ENCODE peak calls at places on chromosomes 5 and 9, in ten cellular contexts. D, A, G, N, B, I, U, J, O and W are unnamed samples.

GRCh38 chr5:96821260-96821916 is 13.6 kb upstream of the ERAP1 start:
- DNase-seq in O (peak; percentile 16), D (no peak), J (no peak), G (no peak), U (no peak), B (no peak), A (peak; percentile 24), N (no peak), I (peak; percentile 16), W (no peak)

GRCh38 chr5:131357739-131358561 is 94.1 kb downstream of the CDC42SE2 start:
- DNase-seq in I (no peak), N (no peak), B (no peak), D (no peak), O (no peak), G (no peak), A (no peak), J (no peak), U (no peak), W (no peak)

GRCh38 chr5:130077007-130077406 is 172.7 kb downstream of the CHSY3 start:
- DNase-seq in O (no peak), J (no peak), G (no peak), A (no peak), U (no peak), D (no peak), B (no peak), I (no peak), N (no peak), W (no peak)

GRCh38 chr5:17691781-17692180 is 57.5 kb downstream of the TAF11L14 start:
- DNase-seq in G (no peak), I (no peak), B (no peak), A (no peak), O (no peak), U (no peak), N (no peak), D (no peak), J (no peak), W (no peak)

GRCh38 chr9:38010918-38011704 is 57.9 kb downstream of the SHB start:
- DNase-seq in I (no peak), D (no peak), J (no peak), U (no peak), B (no peak), G (no peak), A (no peak), O (no peak), N (no peak), W (no peak)

GRCh38 chr5:147791181-147791580 is 8.7 kb upstream of the JAKMIP2 start:
- DNase-seq in A (no peak), B (no peak), O (no peak), G (no peak), J (no peak), N (no peak), D (no peak), I (no peak), U (no peak), W (no peak)

GRCh38 chr9:69758001-69758730 is 1.6 kb downstream of the PTAR1 start:
- DNase-seq in N (no peak), I (peak; percentile 46), U (no peak), B (no peak), G (no peak), J (no peak), A (no peak), O (peak; percentile 76), D (no peak), W (no peak)

GRCh38 chr9:123652416-123652815 is 277.5 kb downstream of the DENND1A start:
- DNase-seq in D (no peak), O (no peak), U (no peak), N (no peak), G (no peak), I (no peak), A (no peak), J (no peak), B (no peak), W (no peak)

GRCh38 chr5:142527234-142527633 is 158.7 kb downstream of the FGF1 start:
- DNase-seq in J (no peak), I (no peak), U (no peak), O (no peak), G (no peak), A (no peak), N (no peak), B (no peak), D (no peak), W (no peak)

GRCh38 chr5:120532835-120533234 is 68.7 kb downstream of the PRR16 start:
- DNase-seq in B (no peak), J (no peak), A (no peak), U (peak; percentile 66), N (no peak), O (no peak), D (no peak), I (no peak), G (no peak), W (no peak)

GRCh38 chr5:169258372-169259000 is 42.5 kb downstream of the SLIT3 start:
- DNase-seq in J (no peak), N (peak; percentile 47), G (no peak), D (no peak), I (no peak), B (no peak), A (no peak), U (no peak), O (peak; percentile 80), W (no peak)

GRCh38 chr9:85067792-85068191 is 398.3 kb downstream of the NTRK2 start:
- DNase-seq in J (no peak), O (no peak), A (no peak), I (no peak), N (no peak), D (no peak), B (no peak), G (no peak), U (no peak), W (no peak)

GRCh38 chr9:129109504-129109903 is 1.1 kb downstream of the CRAT start:
- DNase-seq in U (peak; percentile 45), D (peak; percentile 50), O (no peak), B (peak; percentile 65), N (no peak), J (no peak), G (no peak), A (peak; percentile 21), I (no peak), W (peak; percentile 42)

GRCh38 chr5:56414056-56414455 is 180.9 kb upstream of the ANKRD55 start:
- DNase-seq in J (no peak), N (no peak), D (no peak), A (no peak), U (no peak), B (no peak), O (no peak), I (no peak), G (no peak), W (no peak)

DNA sequence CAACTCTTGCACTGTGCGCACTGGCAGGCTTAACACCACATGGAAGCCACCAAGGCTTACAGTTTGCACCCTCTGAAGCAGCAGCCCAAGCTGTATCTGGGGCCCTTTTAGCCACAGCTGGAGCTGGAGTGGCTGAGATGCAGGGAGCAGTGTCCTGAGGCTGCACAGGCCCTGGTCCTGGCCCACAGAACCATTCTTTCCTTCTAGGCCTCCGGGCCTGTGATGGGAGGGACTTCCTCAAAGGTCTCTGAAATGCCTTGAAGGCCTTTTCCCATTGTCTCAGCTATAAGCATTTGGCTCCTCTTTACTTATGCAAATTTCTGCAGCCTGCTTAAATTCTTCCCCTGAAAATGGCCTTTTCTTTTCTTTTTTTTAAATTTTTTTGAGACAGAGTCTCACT is 104.4 kb upstream of the CPLX2 start:
- DNase-seq in D (no peak), U (no peak), B (no peak), N (no peak), O (no peak), J (no peak), I (no peak), G (no peak), A (no peak), W (no peak)
- TF ChIP-seq CTCF in D (no peak), U (no peak), B (no peak), N (no peak), O (no peak), J (no peak), I (no peak), G (no peak), A (no peak), W (no peak)

DNA sequence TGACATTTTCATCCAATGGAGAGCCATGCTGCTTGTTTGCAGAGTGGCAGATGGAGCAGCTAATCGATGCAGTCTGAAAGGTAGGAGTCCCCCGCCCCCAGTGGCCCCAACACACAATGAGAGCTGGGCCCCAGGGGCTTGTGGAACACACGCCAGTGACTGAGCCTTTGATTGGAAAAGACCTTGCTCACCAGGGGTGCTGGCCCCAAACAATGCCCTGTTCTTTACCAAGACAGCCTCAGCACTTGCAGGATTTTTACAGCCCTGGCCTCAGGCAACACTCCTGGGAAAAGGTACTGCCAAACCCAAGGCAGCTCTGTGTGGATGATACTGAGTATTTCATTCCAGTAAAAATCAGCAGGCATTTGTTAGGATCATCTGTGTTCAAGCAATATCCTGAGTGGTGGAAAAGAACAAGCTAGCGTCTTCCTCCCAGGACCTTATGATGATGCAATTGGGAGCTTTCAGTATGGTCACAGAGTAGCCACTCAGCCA is 276.8 kb upstream of the CLINT1 start:
- DNase-seq in O (no peak), I (no peak), D (no peak), G (no peak), U (peak; percentile 82), N (no peak), J (no peak), A (no peak), B (peak; percentile 29), W (no peak)
- H3K4me1 ChIP-seq in O (peaks cover 4% of the 10 kb centered on the region), I (no peaks in the 10 kb centered on the region), D (no peaks in the 10 kb centered on the region), G (no peaks in the 10 kb centered on the region), U (peaks cover 8% of the 10 kb centered on the region), N (no peaks in the 10 kb centered on the region), J (no peaks in the 10 kb centered on the region), A (no peaks in the 10 kb centered on the region), B (peaks cover 8% of the 10 kb centered on the region), W (no peaks in the 10 kb centered on the region)

DNA sequence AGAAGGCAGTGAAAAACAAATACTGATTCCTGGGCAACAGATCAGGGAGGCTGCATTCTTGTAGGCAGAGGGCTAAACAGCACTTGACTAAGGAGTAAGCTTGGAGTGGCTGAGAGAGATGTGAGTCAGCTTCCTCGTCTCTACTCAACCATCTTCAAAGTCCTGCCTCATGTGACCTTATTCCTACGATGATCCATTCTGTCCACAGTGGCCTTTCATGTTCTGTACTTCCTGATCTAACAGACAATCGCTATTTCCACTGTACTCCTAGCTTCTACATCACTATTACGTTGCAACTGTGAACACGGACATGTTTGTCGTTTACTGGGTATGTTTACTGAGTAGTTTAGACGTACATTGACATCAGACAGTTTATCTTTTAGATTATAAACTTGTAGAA is 365.4 kb downstream of the ARL15 start:
- DNase-seq in D (no peak), B (no peak), J (no peak), N (no peak), I (peak; percentile 79), G (no peak), U (no peak), A (no peak), O (peak; percentile 53), W (no peak)
- TF ChIP-seq CTCF in D (no peak), B (no peak), J (no peak), N (no peak), I (no peak), G (no peak), U (no peak), A (no peak), O (no peak), W (no peak)

DNA sequence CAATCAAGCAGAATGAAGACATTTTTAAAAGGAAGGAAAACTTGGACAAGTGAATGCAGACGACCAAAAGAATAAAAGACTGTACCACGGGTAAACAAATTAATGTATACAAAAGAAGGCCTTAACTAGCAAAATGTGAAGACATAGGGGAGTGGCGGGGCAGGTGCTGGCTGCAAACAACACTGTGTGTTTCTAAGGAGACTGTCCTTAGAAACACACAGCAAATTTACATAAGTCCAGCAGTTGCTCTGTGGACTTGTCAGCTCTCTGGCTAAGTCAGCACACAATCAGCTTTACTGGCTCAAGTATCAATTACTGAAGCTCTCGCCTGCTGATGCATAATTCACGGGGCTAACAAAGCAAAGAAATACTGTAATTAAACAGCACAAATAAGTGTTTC is 24.8 kb downstream of the PTBP3 start:
- DNase-seq in J (no peak), D (no peak), A (no peak), N (no peak), B (no peak), I (peak; percentile 10), G (no peak), O (no peak), U (no peak), W (no peak)
- H3K4me1 ChIP-seq in J (peaks cover 21% of the 10 kb centered on the region), D (no peaks in the 10 kb centered on the region), A (no peaks in the 10 kb centered on the region), N (no peaks in the 10 kb centered on the region), B (peaks cover under 1% of the 10 kb centered on the region), I (no peaks in the 10 kb centered on the region), G (peaks cover 10% of the 10 kb centered on the region), O (no peaks in the 10 kb centered on the region), U (no peaks in the 10 kb centered on the region), W (peaks cover 15% of the 10 kb centered on the region)